ENCODE peak calls at places on chromosomes 5 and 9, in seven cellular contexts. One of them, this sample, is unnamed.

GRCh38 chr9:128340691-128341434 is 536 bp downstream of the SLC27A4 start:
- DNase-seq in NCI-H446 treated with DMSO at 0.1 percent for 48 hours: no peak
- DNase-seq in NCI-H2107: no peak
- DNase-seq in RWPE2: no peak
- DNase-seq in GM12865: no peak
- DNase-seq in lower lobe of right lung: no peak
- DNase-seq in fibroblast of the aortic adventitia: no peak
- DNase-seq in this sample: no peak

GRCh38 chr9:134707031-134707680 is 65.6 kb downstream of the COL5A1 start:
- DNase-seq in NCI-H446 treated with DMSO at 0.1 percent for 48 hours: peak
- DNase-seq in NCI-H2107: peak
- DNase-seq in RWPE2: no peak
- DNase-seq in GM12865: no peak
- DNase-seq in lower lobe of right lung: no peak
- DNase-seq in fibroblast of the aortic adventitia: peak
- DNase-seq in this sample: peak

GRCh38 chr5:54214747-54215146 is 95.6 kb downstream of the ARL15 start:
- DNase-seq in NCI-H446 treated with DMSO at 0.1 percent for 48 hours: no peak
- DNase-seq in NCI-H2107: no peak
- DNase-seq in RWPE2: no peak
- DNase-seq in GM12865: no peak
- DNase-seq in lower lobe of right lung: no peak
- DNase-seq in fibroblast of the aortic adventitia: no peak
- DNase-seq in this sample: no peak

GRCh38 chr9:114745108-114745848 is 60.6 kb downstream of the TNFSF15 start:
- DNase-seq in NCI-H446 treated with DMSO at 0.1 percent for 48 hours: no peak
- DNase-seq in NCI-H2107: no peak
- DNase-seq in RWPE2: no peak
- DNase-seq in GM12865: no peak
- DNase-seq in lower lobe of right lung: no peak
- DNase-seq in fibroblast of the aortic adventitia: peak
- DNase-seq in this sample: peak

GRCh38 chr5:149251546-149251945 is 20.1 kb upstream of the AFAP1L1 start:
- DNase-seq in NCI-H446 treated with DMSO at 0.1 percent for 48 hours: no peak
- DNase-seq in NCI-H2107: no peak
- DNase-seq in RWPE2: no peak
- DNase-seq in GM12865: no peak
- DNase-seq in lower lobe of right lung: no peak
- DNase-seq in fibroblast of the aortic adventitia: no peak
- DNase-seq in this sample: no peak

GRCh38 chr5:180113660-180114303 is 42.2 kb upstream of the RNF130 start:
- DNase-seq in NCI-H446 treated with DMSO at 0.1 percent for 48 hours: no peak
- DNase-seq in NCI-H2107: no peak
- DNase-seq in RWPE2: no peak
- DNase-seq in GM12865: no peak
- DNase-seq in lower lobe of right lung: no peak
- DNase-seq in fibroblast of the aortic adventitia: no peak
- DNase-seq in this sample: no peak

GRCh38 chr5:160703547-160704189 is 148.3 kb downstream of the ATP10B start:
- DNase-seq in NCI-H446 treated with DMSO at 0.1 percent for 48 hours: no peak
- DNase-seq in NCI-H2107: no peak
- DNase-seq in RWPE2: no peak
- DNase-seq in GM12865: no peak
- DNase-seq in lower lobe of right lung: no peak
- DNase-seq in fibroblast of the aortic adventitia: no peak
- DNase-seq in this sample: no peak

GRCh38 chr5:173829826-173830225 is 58.3 kb upstream of the CPEB4 start:
- DNase-seq in NCI-H446 treated with DMSO at 0.1 percent for 48 hours: peak
- DNase-seq in NCI-H2107: no peak
- DNase-seq in RWPE2: no peak
- DNase-seq in GM12865: peak
- DNase-seq in lower lobe of right lung: no peak
- DNase-seq in fibroblast of the aortic adventitia: no peak
- DNase-seq in this sample: peak

GRCh38 chr5:116574682-116575634 is at the start of gene SEMA6A:
- DNase-seq in NCI-H446 treated with DMSO at 0.1 percent for 48 hours: peak
- DNase-seq in NCI-H2107: peak
- DNase-seq in RWPE2: peak
- DNase-seq in GM12865: peak
- DNase-seq in lower lobe of right lung: peak
- DNase-seq in fibroblast of the aortic adventitia: peak
- DNase-seq in this sample: peak

GRCh38 chr5:16726538-16726946 is 109.7 kb upstream of the RETREG1 start:
- DNase-seq in NCI-H446 treated with DMSO at 0.1 percent for 48 hours: no peak
- DNase-seq in NCI-H2107: no peak
- DNase-seq in RWPE2: no peak
- DNase-seq in GM12865: peak
- DNase-seq in lower lobe of right lung: no peak
- DNase-seq in fibroblast of the aortic adventitia: peak
- DNase-seq in this sample: no peak

GRCh38 chr9:116594552-116594951 is 92.6 kb upstream of the TRIM32 start:
- DNase-seq in NCI-H446 treated with DMSO at 0.1 percent for 48 hours: no peak
- DNase-seq in NCI-H2107: no peak
- DNase-seq in RWPE2: no peak
- DNase-seq in GM12865: no peak
- DNase-seq in lower lobe of right lung: no peak
- DNase-seq in fibroblast of the aortic adventitia: peak
- DNase-seq in this sample: peak

GRCh38 chr5:89083791-89084190 is 200.8 kb upstream of the MEF2C start:
- DNase-seq in NCI-H446 treated with DMSO at 0.1 percent for 48 hours: no peak
- DNase-seq in NCI-H2107: no peak
- DNase-seq in RWPE2: no peak
- DNase-seq in GM12865: no peak
- DNase-seq in lower lobe of right lung: no peak
- DNase-seq in fibroblast of the aortic adventitia: peak
- DNase-seq in this sample: peak

GRCh38 chr9:127311239-127311741 is 46.7 kb downstream of the GARNL3 start:
- DNase-seq in NCI-H446 treated with DMSO at 0.1 percent for 48 hours: peak
- DNase-seq in NCI-H2107: no peak
- DNase-seq in RWPE2: no peak
- DNase-seq in GM12865: peak
- DNase-seq in lower lobe of right lung: no peak
- DNase-seq in fibroblast of the aortic adventitia: peak
- DNase-seq in this sample: peak

GRCh38 chr9:34559616-34560546 is 29.6 kb downstream of the CNTFR start:
- DNase-seq in NCI-H446 treated with DMSO at 0.1 percent for 48 hours: no peak
- DNase-seq in NCI-H2107: no peak
- DNase-seq in RWPE2: no peak
- DNase-seq in GM12865: no peak
- DNase-seq in lower lobe of right lung: no peak
- DNase-seq in fibroblast of the aortic adventitia: peak
- DNase-seq in this sample: peak

GRCh38 chr9:89748831-89749499 is 144.2 kb downstream of the GADD45G start:
- DNase-seq in NCI-H446 treated with DMSO at 0.1 percent for 48 hours: no peak
- DNase-seq in NCI-H2107: no peak
- DNase-seq in RWPE2: no peak
- DNase-seq in GM12865: peak
- DNase-seq in lower lobe of right lung: no peak
- DNase-seq in fibroblast of the aortic adventitia: no peak
- DNase-seq in this sample: no peak

GRCh38 chr9:97406620-97407177 is 5.2 kb upstream of the TDRD7 start:
- DNase-seq in NCI-H446 treated with DMSO at 0.1 percent for 48 hours: no peak
- DNase-seq in NCI-H2107: no peak
- DNase-seq in RWPE2: no peak
- DNase-seq in GM12865: no peak
- DNase-seq in lower lobe of right lung: no peak
- DNase-seq in fibroblast of the aortic adventitia: no peak
- DNase-seq in this sample: no peak

GRCh38 chr5:51326844-51327243 is 56.4 kb upstream of the ISL1 start:
- DNase-seq in NCI-H446 treated with DMSO at 0.1 percent for 48 hours: no peak
- DNase-seq in NCI-H2107: no peak
- DNase-seq in RWPE2: no peak
- DNase-seq in GM12865: no peak
- DNase-seq in lower lobe of right lung: no peak
- DNase-seq in fibroblast of the aortic adventitia: no peak
- DNase-seq in this sample: no peak

GRCh38 chr5:141349917-141350619 is at the start of gene PCDHGB1:
- DNase-seq in NCI-H446 treated with DMSO at 0.1 percent for 48 hours: peak
- DNase-seq in NCI-H2107: no peak
- DNase-seq in RWPE2: no peak
- DNase-seq in GM12865: peak
- DNase-seq in lower lobe of right lung: no peak
- DNase-seq in fibroblast of the aortic adventitia: peak
- DNase-seq in this sample: peak

GRCh38 chr5:16051246-16051645 is 128.3 kb downstream of the MARCHF11 start:
- DNase-seq in NCI-H446 treated with DMSO at 0.1 percent for 48 hours: no peak
- DNase-seq in NCI-H2107: no peak
- DNase-seq in RWPE2: no peak
- DNase-seq in GM12865: no peak
- DNase-seq in lower lobe of right lung: no peak
- DNase-seq in fibroblast of the aortic adventitia: no peak
- DNase-seq in this sample: no peak

GRCh38 chr9:96874947-96875459 is 20.7 kb upstream of the ZNF782 start:
- DNase-seq in NCI-H446 treated with DMSO at 0.1 percent for 48 hours: no peak
- DNase-seq in NCI-H2107: peak
- DNase-seq in RWPE2: no peak
- DNase-seq in GM12865: peak
- DNase-seq in lower lobe of right lung: no peak
- DNase-seq in fibroblast of the aortic adventitia: no peak
- DNase-seq in this sample: peak

This sample was measured in adipocyte.